ENCODE peak calls at places on chromosomes 11 and 22, in four cellular contexts. B, I, Y and V are unnamed samples.

GRCh38 chr22:20550851-20551744 is 43.7 kb downstream of the MED15 start:
- DNase-seq in B (no peak), Y (peak; percentile 74), I (no peak), V (no peak)

GRCh38 chr22:43273902-43274484 is 69.2 kb downstream of the SCUBE1 start:
- DNase-seq in I (no peak), B (peak; percentile 36), Y (peak; percentile 31), V (no peak)

GRCh38 chr11:128318856-128319474 is 268.4 kb downstream of the ETS1 start:
- DNase-seq in I (no peak), Y (peak; percentile 49), B (no peak), V (peak; percentile 53)

GRCh38 chr11:130937051-130937450 is 20.8 kb upstream of the SNX19 start:
- DNase-seq in I (no peak), B (no peak), Y (no peak), V (no peak)

GRCh38 chr22:40838486-40838885 is 18.0 kb downstream of the ST13 start:
- DNase-seq in Y (no peak), B (no peak), I (no peak), V (no peak)

GRCh38 chr22:35450824-35451541 is 51.0 kb downstream of the MCM5 start:
- DNase-seq in Y (no peak), I (no peak), B (no peak), V (no peak)

GRCh38 chr11:84019576-84020194 is 733.5 kb upstream of the CCDC90B start:
- DNase-seq in Y (no peak), B (no peak), I (no peak), V (no peak)

GRCh38 chr11:46693597-46694012 is 6.8 kb downstream of the ARHGAP1 start:
- DNase-seq in I (no peak), Y (no peak), B (no peak), V (no peak)

GRCh38 chr11:8327761-8328192 is 64.1 kb upstream of the LMO1 start:
- DNase-seq in Y (no peak), B (no peak), I (no peak), V (no peak)

GRCh38 chr11:72848846-72849466 is 34.7 kb downstream of the ATG16L2 start:
- DNase-seq in Y (peak; percentile 48), I (no peak), B (no peak), V (no peak)

GRCh38 chr11:63747006-63747405 is 21.6 kb downstream of the ZFTA start:
- DNase-seq in I (no peak), Y (no peak), B (no peak), V (no peak)

GRCh38 chr11:111299111-111300026 is 1.0 kb downstream of the POU2AF3 start:
- DNase-seq in Y (no peak), I (peak; percentile 73), B (peak; percentile 80), V (no peak)

GRCh38 chr22:44567846-44568493 is 69.9 kb upstream of the RTL6 start:
- DNase-seq in I (peak; percentile 65), Y (peak; percentile 17), B (peak; percentile 51), V (no peak)

GRCh38 chr11:10934293-10934850 is 76.5 kb upstream of the ZBED5 start:
- DNase-seq in I (peak; percentile 46), B (no peak), Y (peak; percentile 7), V (no peak)

GRCh38 chr11:129973068-129973467 is 29.6 kb downstream of the PRDM10 start:
- DNase-seq in I (no peak), Y (no peak), B (no peak), V (no peak)

GRCh38 chr11:68994161-68994890 is 13.5 kb upstream of the MRGPRD start:
- DNase-seq in B (no peak), Y (no peak), I (no peak), V (no peak)

GRCh38 chr11:117717485-117718314 is 79.3 kb downstream of the DSCAML1 start:
- DNase-seq in I (peak; percentile 32), Y (no peak), B (peak; percentile 63), V (no peak)

GRCh38 chr22:36334838-36335603 is 52.7 kb downstream of the MYH9 start:
- DNase-seq in B (peak; percentile 73), Y (peak; percentile 48), I (no peak), V (no peak)

GRCh38 chr11:130313383-130314183 is 1.1 kb downstream of the ZBTB44 start:
- DNase-seq in Y (no peak), B (no peak), I (no peak), V (no peak)

GRCh38 chr22:21982338-21982965 is at the start of gene TOP3B:
- DNase-seq in I (peak; percentile 86), Y (peak; percentile 76), B (peak; percentile 82), V (peak; percentile 72)

GRCh38 chr11:34501962-34502361 is 11.6 kb downstream of the ELF5 start:
- DNase-seq in I (no peak), B (no peak), Y (no peak), V (no peak)

DNA sequence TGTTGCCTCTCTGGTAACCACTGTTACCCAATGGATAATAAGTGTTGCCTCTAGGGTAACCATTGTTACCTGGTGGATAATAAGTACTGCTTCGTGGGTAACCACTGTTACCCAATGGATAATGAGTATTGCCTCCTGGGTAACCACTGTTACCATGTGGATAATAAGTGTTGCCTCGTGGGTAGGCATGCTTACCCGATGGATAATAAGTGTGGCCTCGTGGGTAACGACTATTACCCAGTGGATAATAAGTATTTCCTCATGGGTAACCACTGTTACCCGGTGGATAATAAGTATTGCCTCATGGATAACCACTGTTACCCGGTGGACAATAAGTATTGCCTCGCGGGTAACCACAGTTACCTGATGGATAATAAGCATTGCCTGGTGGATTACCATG is 13.8 kb upstream of the NXPE4 start:
- DNase-seq in B (no peak), I (no peak), Y (no peak), V (no peak)
- H3K9me3 ChIP-seq in B (no peaks in the 10 kb centered on the region), I (no peaks in the 10 kb centered on the region), Y (peaks cover 6% of the 10 kb centered on the region), V (peaks cover 3% of the 10 kb centered on the region)

GRCh38 chr11:44595964-44596381 is 30.5 kb downstream of the CD82 start:
- DNase-seq in B (no peak), Y (no peak), I (no peak), V (no peak)

GRCh38 chr11:44590769-44591168 is 25.3 kb downstream of the CD82 start:
- DNase-seq in B (no peak), Y (no peak), I (no peak), V (no peak)

GRCh38 chr11:44595006-44595405 is 29.5 kb downstream of the CD82 start:
- DNase-seq in I (no peak), B (no peak), Y (no peak), V (no peak)

GRCh38 chr11:44592125-44592643 is 26.7 kb downstream of the CD82 start:
- DNase-seq in I (peak; percentile 31), Y (no peak), B (no peak), V (no peak)

GRCh38 chr11:44593194-44593593 is 27.7 kb downstream of the CD82 start:
- DNase-seq in Y (no peak), I (no peak), B (no peak), V (no peak)
- H3K9me3 ChIP-seq in Y (no peaks in the 10 kb centered on the region), I (no peaks in the 10 kb centered on the region), B (no peaks in the 10 kb centered on the region), V (no peaks in the 10 kb centered on the region)

GRCh38 chr22:49299821-49300231 is 527.8 kb downstream of the BRD1 start:
- DNase-seq in I (no peak), B (no peak), Y (no peak), V (no peak)

GRCh38 chr22:49300241-49300640 is 527.4 kb downstream of the BRD1 start:
- DNase-seq in I (no peak), B (no peak), Y (no peak), V (no peak)

GRCh38 chr22:49302150-49302460 is 525.6 kb downstream of the BRD1 start:
- DNase-seq in Y (no peak), B (no peak), I (no peak), V (no peak)

GRCh38 chr22:49301398-49302149 is 526.1 kb downstream of the BRD1 start:
- DNase-seq in I (no peak), Y (no peak), B (no peak), V (no peak)

GRCh38 chr22:49300951-49301397 is 526.7 kb downstream of the BRD1 start:
- DNase-seq in Y (no peak), B (no peak), I (no peak), V (no peak)
- H3K9me3 ChIP-seq in Y (no peaks in the 10 kb centered on the region), B (no peaks in the 10 kb centered on the region), I (no peaks in the 10 kb centered on the region), V (no peaks in the 10 kb centered on the region)

GRCh38 chr11:70762810-70763209 is 364.5 kb downstream of the CTTN start:
- DNase-seq in B (no peak), Y (no peak), I (no peak), V (no peak)
- H3K9me3 ChIP-seq in B (no peaks in the 10 kb centered on the region), Y (peaks cover 6% of the 10 kb centered on the region), I (no peaks in the 10 kb centered on the region), V (no peaks in the 10 kb centered on the region)

GRCh38 chr22:48181168-48181955 is 1418.9 kb downstream of the TBC1D22A start:
- DNase-seq in Y (no peak), B (no peak), I (no peak), V (no peak)
- H3K9me3 ChIP-seq in Y (no peaks in the 10 kb centered on the region), B (no peaks in the 10 kb centered on the region), I (no peaks in the 10 kb centered on the region), V (no peaks in the 10 kb centered on the region)

GRCh38 chr22:47997612-47998011 is 1235.2 kb downstream of the TBC1D22A start:
- DNase-seq in I (no peak), Y (no peak), B (no peak), V (no peak)
- H3K9me3 ChIP-seq in I (no peaks in the 10 kb centered on the region), Y (no peaks in the 10 kb centered on the region), B (no peaks in the 10 kb centered on the region), V (no peaks in the 10 kb centered on the region)